ENCODE peak calls at places on chromosomes 11 and 22, in seven cellular contexts. D, B, C, A, W, X and N are unnamed samples.
A peak's percentile ranks its signal among the peaks of the same experiment; 100 is the strongest.

GRCh38 chr11:65604258-65604657 is 8.7 kb upstream of the KCNK7 start:
- DNase-seq in B (no peak), D (no peak), A (no peak), C (no peak), W (no peak), X (no peak), N (no peak)

GRCh38 chr11:32902089-32902665 is 9.6 kb downstream of the QSER1 start:
- DNase-seq in X (no peak), D (no peak), A (no peak), C (no peak), W (no peak), B (no peak), N (peak; percentile 30)

GRCh38 chr11:13052130-13052541 is 43.0 kb downstream of the RASSF10 start:
- DNase-seq in D (no peak), B (no peak), X (no peak), C (no peak), W (no peak), A (peak; percentile 79), N (peak; percentile 86)

GRCh38 chr11:46273511-46274205 is 3.8 kb upstream of the CREB3L1 start:
- DNase-seq in W (no peak), X (no peak), C (peak; percentile 29), A (peak; percentile 81), B (no peak), D (no peak), N (no peak)

GRCh38 chr22:27523711-27524110 is 277.8 kb downstream of the MN1 start:
- DNase-seq in B (no peak), D (no peak), X (no peak), C (no peak), W (no peak), A (no peak), N (no peak)

GRCh38 chr11:117815262-117815803 is 9.2 kb downstream of the FXYD2 start:
- DNase-seq in A (no peak), B (no peak), X (no peak), C (no peak), W (peak; percentile 83), D (no peak), N (peak; percentile 35)

GRCh38 chr11:35943761-35944502 is at the start of gene LDLRAD3:
- DNase-seq in W (peak; percentile 22), A (peak; percentile 91), B (peak; percentile 68), C (peak; percentile 17), D (peak; percentile 96), X (peak; percentile 82), N (peak; percentile 87)

GRCh38 chr11:35621620-35622019 is 3.4 kb downstream of the FJX1 start:
- DNase-seq in D (no peak), X (no peak), A (no peak), W (no peak), C (no peak), B (no peak), N (no peak)

GRCh38 chr22:29003975-29004646 is 57.5 kb downstream of the C22orf31 start:
- DNase-seq in A (peak; percentile 58), B (no peak), D (no peak), W (no peak), X (no peak), C (peak; percentile 74), N (peak; percentile 72)

GRCh38 chr11:67076202-67076601 is 19.6 kb downstream of the RHOD start:
- DNase-seq in W (no peak), B (no peak), D (no peak), X (no peak), A (no peak), C (no peak), N (no peak)

GRCh38 chr22:29011868-29012428 is 49.7 kb downstream of the C22orf31 start:
- DNase-seq in B (no peak), X (no peak), A (no peak), D (no peak), C (no peak), W (no peak), N (no peak)

GRCh38 chr11:114163231-114163631 is 103.7 kb downstream of the ZBTB16 start:
- DNase-seq in B (no peak), W (no peak), D (no peak), A (no peak), X (no peak), C (no peak), N (no peak)

GRCh38 chr11:77215106-77215505 is 86.4 kb downstream of the GDPD4 start:
- DNase-seq in C (no peak), B (no peak), A (no peak), W (no peak), D (no peak), X (no peak), N (no peak)

GRCh38 chr22:19821523-19822300 is 33.0 kb downstream of the GNB1L start:
- DNase-seq in B (no peak), C (no peak), W (no peak), D (peak; percentile 71), A (no peak), X (no peak), N (no peak)

GRCh38 chr22:21642584-21643448 is 714 bp downstream of the SDF2L1 start:
- DNase-seq in D (no peak), W (peak; percentile 66), B (peak; percentile 45), C (peak; percentile 23), X (no peak), A (peak; percentile 75), N (peak; percentile 85)

GRCh38 chr11:114896594-114896993 is 218.3 kb downstream of the NXPE2 start:
- DNase-seq in W (no peak), C (no peak), A (no peak), B (no peak), D (no peak), X (no peak), N (no peak)

GRCh38 chr11:37544491-37544890 is 946.5 kb upstream of the RAG2 start:
- DNase-seq in X (no peak), C (no peak), A (no peak), W (no peak), B (no peak), D (no peak), N (no peak)

GRCh38 chr11:6354651-6355485 is 34.6 kb upstream of the CAVIN3 start:
- DNase-seq in D (no peak), B (no peak), X (no peak), W (no peak), C (no peak), A (no peak), N (no peak)

GRCh38 chr11:63802637-63803414 is 10.4 kb upstream of the SPINDOC start:
- DNase-seq in X (no peak), W (no peak), D (no peak), C (no peak), A (no peak), B (peak; percentile 55), N (peak; percentile 53)

GRCh38 chr22:19330865-19331418 is 39.4 kb upstream of the CLTCL1 start:
- DNase-seq in X (no peak), B (no peak), A (no peak), C (no peak), W (no peak), D (no peak), N (no peak)

GRCh38 chr11:69311767-69312385 is 17.9 kb downstream of the MYEOV start:
- DNase-seq in B (no peak), W (peak; percentile 56), C (no peak), A (no peak), X (no peak), D (peak; percentile 85), N (no peak)

GRCh38 chr11:11250470-11250869 is 102.6 kb downstream of the CSNK2A3 start:
- DNase-seq in D (no peak), X (no peak), B (no peak), A (peak; percentile 20), W (no peak), C (no peak), N (no peak)

GRCh38 chr22:30643055-30643875 is 7.7 kb downstream of the SLC35E4 start:
- DNase-seq in C (no peak), W (no peak), B (no peak), X (no peak), A (no peak), D (no peak), N (no peak)

GRCh38 chr11:9855579-9856260 is 191.8 kb downstream of the SWAP70 start:
- DNase-seq in X (no peak), B (peak; percentile 40), W (no peak), A (no peak), D (no peak), C (no peak), N (no peak)

GRCh38 chr22:49100316-49100715 is 727.4 kb downstream of the BRD1 start:
- DNase-seq in A (no peak), D (no peak), B (no peak), C (no peak), X (no peak), W (no peak), N (no peak)

GRCh38 chr11:14974723-14975587 is 2.8 kb upstream of the CALCA start:
- DNase-seq in W (peak; percentile 57), A (peak; percentile 62), B (no peak), C (no peak), D (no peak), X (no peak), N (peak; percentile 89)

GRCh38 chr11:27497284-27497866 is 9.2 kb downstream of the LIN7C start:
- DNase-seq in C (no peak), W (no peak), B (peak; percentile 19), X (no peak), D (no peak), A (peak; percentile 42), N (no peak)

GRCh38 chr11:114399903-114400221 is 449 bp downstream of the C11orf71 start:
- DNase-seq in A (peak; percentile 72), D (peak; percentile 92), B (no peak), X (no peak), W (no peak), C (peak; percentile 72), N (no peak)

GRCh38 chr11:66815646-66816045 is 27.6 kb upstream of the RCE1 start:
- DNase-seq in C (no peak), X (no peak), D (no peak), W (no peak), A (no peak), B (peak; percentile 14), N (no peak)

GRCh38 chr11:2523821-2524391 is 79.1 kb downstream of the KCNQ1 start:
- DNase-seq in W (no peak), C (no peak), B (no peak), X (no peak), D (peak; percentile 79), A (no peak), N (no peak)